ENCODE peak calls at places on chromosomes 11 and 22, in eight cellular contexts. One of them, this sample, is unnamed. For H3K4me1, the result is how much of the 10 kb centered on the place peaks cover.

GRCh38 chr11:124740277-124740882 is 638 bp downstream of the NRGN start:
- DNase-seq in effector memory CD4-positive, alpha-beta T cell: peak
- DNase-seq in A549: peak
- DNase-seq in psoas muscle: no peak
- DNase-seq in thoracic aorta: no peak
- DNase-seq in Peyer's patch: peak
- DNase-seq in lower lobe of right lung: peak
- DNase-seq in OCI-LY7: peak
- DNase-seq in this sample: peak

GRCh38 chr22:35846804-35847203 is 129.1 kb downstream of the APOL5 start:
- DNase-seq in effector memory CD4-positive, alpha-beta T cell: no peak
- DNase-seq in A549: no peak
- DNase-seq in psoas muscle: no peak
- DNase-seq in thoracic aorta: no peak
- DNase-seq in Peyer's patch: no peak
- DNase-seq in lower lobe of right lung: no peak
- DNase-seq in OCI-LY7: no peak
- DNase-seq in this sample: no peak

GRCh38 chr22:21108379-21109115 is 62.8 kb downstream of the LRRC74B start:
- DNase-seq in effector memory CD4-positive, alpha-beta T cell: no peak
- DNase-seq in A549: no peak
- DNase-seq in psoas muscle: no peak
- DNase-seq in thoracic aorta: no peak
- DNase-seq in Peyer's patch: no peak
- DNase-seq in lower lobe of right lung: no peak
- DNase-seq in OCI-LY7: no peak
- DNase-seq in this sample: no peak

GRCh38 chr22:20095521-20095920 is 15.5 kb downstream of the DGCR8 start:
- DNase-seq in effector memory CD4-positive, alpha-beta T cell: no peak
- DNase-seq in A549: no peak
- DNase-seq in psoas muscle: no peak
- DNase-seq in thoracic aorta: no peak
- DNase-seq in Peyer's patch: no peak
- DNase-seq in lower lobe of right lung: no peak
- DNase-seq in OCI-LY7: no peak
- DNase-seq in this sample: no peak

GRCh38 chr11:103798029-103798428 is 238.4 kb upstream of the DDI1 start:
- DNase-seq in effector memory CD4-positive, alpha-beta T cell: no peak
- DNase-seq in A549: no peak
- DNase-seq in psoas muscle: no peak
- DNase-seq in thoracic aorta: no peak
- DNase-seq in Peyer's patch: no peak
- DNase-seq in lower lobe of right lung: no peak
- DNase-seq in OCI-LY7: no peak
- DNase-seq in this sample: no peak

GRCh38 chr11:2097356-2097997 is 41.7 kb downstream of the IGF2 start:
- DNase-seq in effector memory CD4-positive, alpha-beta T cell: no peak
- DNase-seq in A549: no peak
- DNase-seq in psoas muscle: peak
- DNase-seq in thoracic aorta: no peak
- DNase-seq in Peyer's patch: peak
- DNase-seq in lower lobe of right lung: peak
- DNase-seq in OCI-LY7: no peak
- DNase-seq in this sample: no peak

GRCh38 chr22:50696799-50697561 is 24.4 kb downstream of the SHANK3 start:
- DNase-seq in effector memory CD4-positive, alpha-beta T cell: no peak
- DNase-seq in A549: peak
- DNase-seq in psoas muscle: peak
- DNase-seq in thoracic aorta: no peak
- DNase-seq in Peyer's patch: no peak
- DNase-seq in lower lobe of right lung: peak
- DNase-seq in OCI-LY7: no peak
- DNase-seq in this sample: peak

GRCh38 chr22:30668306-30668655 is 606 bp upstream of the DUSP18 start:
- DNase-seq in effector memory CD4-positive, alpha-beta T cell: no peak
- DNase-seq in A549: peak
- DNase-seq in psoas muscle: no peak
- DNase-seq in thoracic aorta: no peak
- DNase-seq in Peyer's patch: no peak
- DNase-seq in lower lobe of right lung: no peak
- DNase-seq in OCI-LY7: no peak
- DNase-seq in this sample: no peak

GRCh38 chr22:43004362-43005035 is 10.4 kb downstream of the PACSIN2 start:
- DNase-seq in effector memory CD4-positive, alpha-beta T cell: no peak
- DNase-seq in A549: no peak
- DNase-seq in psoas muscle: no peak
- DNase-seq in thoracic aorta: no peak
- DNase-seq in Peyer's patch: peak
- DNase-seq in lower lobe of right lung: peak
- DNase-seq in OCI-LY7: no peak
- DNase-seq in this sample: no peak

GRCh38 chr11:132423266-132423665 is 1052.9 kb downstream of the NTM start:
- DNase-seq in effector memory CD4-positive, alpha-beta T cell: no peak
- DNase-seq in A549: no peak
- DNase-seq in psoas muscle: no peak
- DNase-seq in thoracic aorta: no peak
- DNase-seq in Peyer's patch: no peak
- DNase-seq in lower lobe of right lung: no peak
- DNase-seq in OCI-LY7: no peak
- DNase-seq in this sample: no peak

GRCh38 chr11:69296890-69297224 is 2.9 kb downstream of the MYEOV start:
- DNase-seq in effector memory CD4-positive, alpha-beta T cell: no peak
- DNase-seq in A549: no peak
- DNase-seq in psoas muscle: no peak
- DNase-seq in thoracic aorta: no peak
- DNase-seq in Peyer's patch: no peak
- DNase-seq in lower lobe of right lung: no peak
- DNase-seq in OCI-LY7: no peak
- DNase-seq in this sample: no peak
- H3K4me1 ChIP-seq in effector memory CD4-positive, alpha-beta T cell: under half
- H3K4me1 ChIP-seq in A549: half or more
- H3K4me1 ChIP-seq in psoas muscle: under half
- H3K4me1 ChIP-seq in thoracic aorta: under half
- H3K4me1 ChIP-seq in Peyer's patch: half or more
- H3K4me1 ChIP-seq in lower lobe of right lung: half or more
- H3K4me1 ChIP-seq in OCI-LY7: half or more
- H3K4me1 ChIP-seq in this sample: half or more

DNA sequence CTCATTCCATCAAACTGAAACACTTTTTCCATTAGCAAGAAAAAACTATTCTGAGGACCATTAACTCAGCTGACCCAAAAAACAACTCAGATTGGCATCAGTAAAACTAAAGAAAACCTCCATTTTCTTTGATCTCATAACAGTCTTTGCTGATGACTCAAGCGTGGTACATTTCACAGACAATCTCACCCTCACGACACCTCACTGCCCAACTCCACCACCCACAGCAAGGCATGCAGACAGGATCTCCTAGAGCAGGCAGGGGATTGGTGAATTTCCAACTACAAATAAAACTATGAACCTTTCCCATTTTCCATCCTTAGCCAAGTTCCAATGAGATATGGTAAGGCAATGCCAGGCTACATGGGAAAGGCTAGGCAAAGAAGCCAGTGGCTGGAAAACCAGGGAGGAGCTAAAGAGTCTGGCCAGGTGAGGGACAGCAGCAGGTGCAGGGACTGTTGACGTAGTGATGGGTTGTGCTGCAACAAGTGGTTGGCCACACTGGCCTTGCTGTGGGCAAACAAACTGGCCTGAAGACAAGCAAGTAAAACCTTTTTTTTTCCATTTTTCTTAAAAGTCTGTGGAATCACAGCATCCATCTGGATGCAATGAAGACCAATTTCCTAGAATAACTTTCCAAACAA is 97.2 kb downstream of the SERGEF start:
- DNase-seq in effector memory CD4-positive, alpha-beta T cell: no peak
- DNase-seq in A549: no peak
- DNase-seq in psoas muscle: peak
- DNase-seq in thoracic aorta: no peak
- DNase-seq in Peyer's patch: no peak
- DNase-seq in lower lobe of right lung: no peak
- DNase-seq in OCI-LY7: no peak
- DNase-seq in this sample: no peak
- H3K4me1 ChIP-seq in effector memory CD4-positive, alpha-beta T cell: under half
- H3K4me1 ChIP-seq in A549: under half
- H3K4me1 ChIP-seq in psoas muscle: under half
- H3K4me1 ChIP-seq in thoracic aorta: under half
- H3K4me1 ChIP-seq in Peyer's patch: under half
- H3K4me1 ChIP-seq in lower lobe of right lung: under half
- H3K4me1 ChIP-seq in OCI-LY7: under half
- H3K4me1 ChIP-seq in this sample: under half

GRCh38 chr11:72776844-72777754 is 16.7 kb downstream of the STARD10 start:
- DNase-seq in effector memory CD4-positive, alpha-beta T cell: no peak
- DNase-seq in A549: no peak
- DNase-seq in psoas muscle: no peak
- DNase-seq in thoracic aorta: no peak
- DNase-seq in Peyer's patch: no peak
- DNase-seq in lower lobe of right lung: peak
- DNase-seq in OCI-LY7: no peak
- DNase-seq in this sample: no peak
- H3K4me1 ChIP-seq in effector memory CD4-positive, alpha-beta T cell: under half
- H3K4me1 ChIP-seq in A549: under half
- H3K4me1 ChIP-seq in psoas muscle: under half
- H3K4me1 ChIP-seq in thoracic aorta: under half
- H3K4me1 ChIP-seq in Peyer's patch: half or more
- H3K4me1 ChIP-seq in lower lobe of right lung: under half
- H3K4me1 ChIP-seq in OCI-LY7: under half
- H3K4me1 ChIP-seq in this sample: under half

DNA sequence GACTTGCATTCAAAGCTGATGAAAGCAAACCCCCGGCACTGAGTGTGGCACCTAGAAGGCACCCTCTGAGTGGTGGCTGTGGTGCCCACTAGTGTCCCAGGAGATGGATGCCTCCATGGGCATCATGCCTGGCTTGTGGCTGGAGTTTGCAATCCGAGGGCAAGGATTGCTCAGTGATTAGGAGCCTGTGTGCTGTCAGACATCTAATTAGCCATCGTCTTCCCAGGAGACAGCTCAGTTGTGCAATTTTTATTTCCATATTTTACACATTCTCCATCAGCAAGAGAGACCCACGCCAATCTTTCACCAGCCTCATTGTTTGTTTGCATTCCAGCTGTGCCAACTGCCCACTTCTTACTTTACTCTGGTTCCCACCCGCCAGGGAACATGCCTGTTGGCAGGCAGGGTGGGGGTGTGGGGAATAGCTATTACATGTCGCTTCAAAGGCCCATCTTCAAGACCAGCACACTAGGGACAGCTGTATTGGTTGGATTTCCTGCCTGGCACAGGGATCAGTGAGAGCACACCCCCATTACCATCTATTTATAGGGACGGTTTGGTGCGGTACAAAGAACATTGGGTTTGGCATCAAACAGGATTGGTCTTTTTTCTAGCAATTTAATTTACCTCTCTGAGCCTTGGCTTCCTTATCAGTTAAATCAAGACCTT is 80.8 kb upstream of the NAV2 start:
- DNase-seq in effector memory CD4-positive, alpha-beta T cell: no peak
- DNase-seq in A549: no peak
- DNase-seq in psoas muscle: peak
- DNase-seq in thoracic aorta: no peak
- DNase-seq in Peyer's patch: no peak
- DNase-seq in lower lobe of right lung: no peak
- DNase-seq in OCI-LY7: no peak
- DNase-seq in this sample: no peak
- H3K4me1 ChIP-seq in effector memory CD4-positive, alpha-beta T cell: under half
- H3K4me1 ChIP-seq in A549: under half
- H3K4me1 ChIP-seq in psoas muscle: under half
- H3K4me1 ChIP-seq in thoracic aorta: under half
- H3K4me1 ChIP-seq in Peyer's patch: under half
- H3K4me1 ChIP-seq in lower lobe of right lung: under half
- H3K4me1 ChIP-seq in OCI-LY7: under half
- H3K4me1 ChIP-seq in this sample: under half

DNA sequence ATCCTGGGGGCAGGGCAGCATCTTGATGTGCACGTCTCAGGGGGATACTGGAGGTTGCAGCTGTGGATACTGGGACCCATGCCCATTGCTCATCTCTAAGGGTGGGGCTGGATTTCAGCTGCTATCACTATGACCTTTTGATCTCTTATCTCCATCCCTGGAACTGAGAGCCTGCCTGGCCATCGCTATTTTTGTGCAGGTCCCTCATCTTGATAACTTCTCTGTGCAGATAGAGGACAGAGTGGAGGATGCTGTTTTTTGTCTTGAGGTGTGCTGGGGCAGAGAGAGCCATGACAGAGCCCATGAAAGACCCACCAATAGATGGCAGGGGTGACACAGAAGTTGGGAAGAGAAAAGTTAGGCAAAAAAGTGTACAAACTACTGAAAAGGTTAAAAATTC is 5.1 kb upstream of the INSC start:
- DNase-seq in effector memory CD4-positive, alpha-beta T cell: no peak
- DNase-seq in A549: no peak
- DNase-seq in psoas muscle: no peak
- DNase-seq in thoracic aorta: no peak
- DNase-seq in Peyer's patch: no peak
- DNase-seq in lower lobe of right lung: no peak
- DNase-seq in OCI-LY7: no peak
- DNase-seq in this sample: no peak
- H3K4me1 ChIP-seq in effector memory CD4-positive, alpha-beta T cell: under half
- H3K4me1 ChIP-seq in A549: under half
- H3K4me1 ChIP-seq in psoas muscle: under half
- H3K4me1 ChIP-seq in thoracic aorta: under half
- H3K4me1 ChIP-seq in Peyer's patch: under half
- H3K4me1 ChIP-seq in lower lobe of right lung: under half
- H3K4me1 ChIP-seq in OCI-LY7: half or more
- H3K4me1 ChIP-seq in this sample: under half